ENCODE peak calls at places on chromosomes 3 and 15, in five cellular contexts. X is brain microvascular endothelial cell, B is cerebellum, J is ascending aorta, M is activated T-cell treated with anti-CD3 and anti-CD28 coated beads for 1 hour. K is an unnamed sample.

GRCh38 chr3:101703169-101703568 is 16.7 kb upstream of the RPL24 start:
- DNase-seq in X (no peak), B (no peak), J (no peak), M (no peak), K (no peak)

GRCh38 chr3:36124118-36124796 is 256.0 kb upstream of the STAC start:
- DNase-seq in X (peak; percentile 63), B (no peak), J (no peak), M (no peak), K (no peak)

GRCh38 chr15:101088311-101088710 is 163.5 kb downstream of the CHSY1 start:
- DNase-seq in X (no peak), B (no peak), J (no peak), M (no peak), K (no peak)

GRCh38 chr3:148582126-148582525 is 115.6 kb upstream of the AGTR1 start:
- DNase-seq in X (no peak), B (peak; percentile 14), J (peak; percentile 70), M (no peak), K (no peak)

GRCh38 chr3:177150970-177151627 is 46.2 kb downstream of the TBL1XR1 start:
- DNase-seq in X (peak; percentile 87), B (no peak), J (no peak), M (no peak), K (peak; percentile 76)

GRCh38 chr3:88618121-88618645 is 468.4 kb downstream of the C3orf38 start:
- DNase-seq in X (no peak), B (no peak), J (no peak), M (no peak), K (no peak)

GRCh38 chr15:75043509-75044257 is 20.3 kb downstream of the PPCDC start:
- DNase-seq in X (peak; percentile 100), B (peak; percentile 23), J (peak; percentile 98), M (no peak), K (peak; percentile 97)

GRCh38 chr15:28915935-28916334 is 30.2 kb downstream of the APBA2 start:
- DNase-seq in X (no peak), B (no peak), J (no peak), M (no peak), K (no peak)